ENCODE peak calls at places on chromosomes 4 and X, in nine cellular contexts. One of them, this sample, is unnamed.

GRCh38 chrX:97597954-97598353 is 714.2 kb downstream of the RPA4 start:
- DNase-seq in GM12864: no peak
- DNase-seq in omental fat pad: no peak
- DNase-seq in T47D: no peak
- DNase-seq in IMR-90: no peak
- DNase-seq in fibroblast of lung: no peak
- DNase-seq in tibial artery: no peak
- DNase-seq in kidney epithelial cell: no peak
- DNase-seq in stimulated activated CD4-positive, alpha-beta T cell treated with anti-CD3 and anti-CD28 coated beads, Interleukin-15, amount 100 ng/mL, for 1 hour: no peak
- DNase-seq in this sample: no peak

GRCh38 chrX:39808471-39808917 is 289.3 kb downstream of the BCOR start:
- DNase-seq in GM12864: no peak
- DNase-seq in omental fat pad: no peak
- DNase-seq in T47D: peak; percentile 42
- DNase-seq in IMR-90: peak; percentile 80
- DNase-seq in fibroblast of lung: peak; percentile 68
- DNase-seq in tibial artery: peak; percentile 79
- DNase-seq in kidney epithelial cell: peak; percentile 25
- DNase-seq in stimulated activated CD4-positive, alpha-beta T cell treated with anti-CD3 and anti-CD28 coated beads, Interleukin-15, amount 100 ng/mL, for 1 hour: no peak
- DNase-seq in this sample: no peak

GRCh38 chr4:31086771-31087330 is 366.7 kb downstream of the PCDH7 start:
- DNase-seq in GM12864: no peak
- DNase-seq in omental fat pad: no peak
- DNase-seq in T47D: no peak
- DNase-seq in IMR-90: no peak
- DNase-seq in fibroblast of lung: peak; percentile 18
- DNase-seq in tibial artery: no peak
- DNase-seq in kidney epithelial cell: no peak
- DNase-seq in stimulated activated CD4-positive, alpha-beta T cell treated with anti-CD3 and anti-CD28 coated beads, Interleukin-15, amount 100 ng/mL, for 1 hour: no peak
- DNase-seq in this sample: no peak

GRCh38 chr4:154490261-154490588 is 1.4 kb downstream of the DCHS2 start:
- DNase-seq in GM12864: no peak
- DNase-seq in omental fat pad: no peak
- DNase-seq in T47D: no peak
- DNase-seq in IMR-90: no peak
- DNase-seq in fibroblast of lung: no peak
- DNase-seq in tibial artery: no peak
- DNase-seq in kidney epithelial cell: no peak
- DNase-seq in stimulated activated CD4-positive, alpha-beta T cell treated with anti-CD3 and anti-CD28 coated beads, Interleukin-15, amount 100 ng/mL, for 1 hour: no peak
- DNase-seq in this sample: no peak

GRCh38 chrX:82141942-82142341 is 940.0 kb downstream of the SH3BGRL start:
- DNase-seq in GM12864: no peak
- DNase-seq in omental fat pad: no peak
- DNase-seq in T47D: no peak
- DNase-seq in IMR-90: no peak
- DNase-seq in fibroblast of lung: no peak
- DNase-seq in tibial artery: no peak
- DNase-seq in kidney epithelial cell: no peak
- DNase-seq in stimulated activated CD4-positive, alpha-beta T cell treated with anti-CD3 and anti-CD28 coated beads, Interleukin-15, amount 100 ng/mL, for 1 hour: no peak
- DNase-seq in this sample: no peak

GRCh38 chrX:107632291-107632690 is 4.0 kb downstream of the PRPS1 start:
- DNase-seq in GM12864: no peak
- DNase-seq in omental fat pad: no peak
- DNase-seq in T47D: no peak
- DNase-seq in IMR-90: no peak
- DNase-seq in fibroblast of lung: no peak
- DNase-seq in tibial artery: no peak
- DNase-seq in kidney epithelial cell: no peak
- DNase-seq in stimulated activated CD4-positive, alpha-beta T cell treated with anti-CD3 and anti-CD28 coated beads, Interleukin-15, amount 100 ng/mL, for 1 hour: no peak
- DNase-seq in this sample: no peak

GRCh38 chrX:69506617-69507499 is 2.7 kb downstream of the NALF2 start:
- DNase-seq in GM12864: no peak
- DNase-seq in omental fat pad: no peak
- DNase-seq in T47D: no peak
- DNase-seq in IMR-90: no peak
- DNase-seq in fibroblast of lung: no peak
- DNase-seq in tibial artery: no peak
- DNase-seq in kidney epithelial cell: no peak
- DNase-seq in stimulated activated CD4-positive, alpha-beta T cell treated with anti-CD3 and anti-CD28 coated beads, Interleukin-15, amount 100 ng/mL, for 1 hour: no peak
- DNase-seq in this sample: no peak

GRCh38 chrX:49308604-49309269 is 5.3 kb downstream of the GAGE10 start:
- DNase-seq in GM12864: no peak
- DNase-seq in omental fat pad: no peak
- DNase-seq in T47D: no peak
- DNase-seq in IMR-90: no peak
- DNase-seq in fibroblast of lung: peak; percentile 19
- DNase-seq in tibial artery: no peak
- DNase-seq in kidney epithelial cell: no peak
- DNase-seq in stimulated activated CD4-positive, alpha-beta T cell treated with anti-CD3 and anti-CD28 coated beads, Interleukin-15, amount 100 ng/mL, for 1 hour: no peak
- DNase-seq in this sample: no peak

GRCh38 chr4:122221322-122221721 is 69.2 kb downstream of the BLTP1 start:
- DNase-seq in GM12864: no peak
- DNase-seq in omental fat pad: no peak
- DNase-seq in T47D: no peak
- DNase-seq in IMR-90: no peak
- DNase-seq in fibroblast of lung: no peak
- DNase-seq in tibial artery: no peak
- DNase-seq in kidney epithelial cell: no peak
- DNase-seq in stimulated activated CD4-positive, alpha-beta T cell treated with anti-CD3 and anti-CD28 coated beads, Interleukin-15, amount 100 ng/mL, for 1 hour: no peak
- DNase-seq in this sample: no peak

GRCh38 chrX:122046226-122046625 is 998.8 kb downstream of the GLUD2 start:
- DNase-seq in GM12864: no peak
- DNase-seq in omental fat pad: no peak
- DNase-seq in T47D: peak; percentile 1
- DNase-seq in IMR-90: no peak
- DNase-seq in fibroblast of lung: no peak
- DNase-seq in tibial artery: no peak
- DNase-seq in kidney epithelial cell: no peak
- DNase-seq in stimulated activated CD4-positive, alpha-beta T cell treated with anti-CD3 and anti-CD28 coated beads, Interleukin-15, amount 100 ng/mL, for 1 hour: no peak
- DNase-seq in this sample: no peak

GRCh38 chrX:96611619-96612362 is 72.9 kb upstream of the DIAPH2 start:
- DNase-seq in GM12864: no peak
- DNase-seq in omental fat pad: no peak
- DNase-seq in T47D: no peak
- DNase-seq in IMR-90: peak; percentile 45
- DNase-seq in fibroblast of lung: peak; percentile 39
- DNase-seq in tibial artery: no peak
- DNase-seq in kidney epithelial cell: no peak
- DNase-seq in stimulated activated CD4-positive, alpha-beta T cell treated with anti-CD3 and anti-CD28 coated beads, Interleukin-15, amount 100 ng/mL, for 1 hour: no peak
- DNase-seq in this sample: no peak